ENCODE peak calls at places on chromosomes 13 and 19, in four cellular contexts. One of them, this sample, is unnamed.

GRCh38 chr19:13621413-13621812 is 115.1 kb upstream of the CACNA1A start:
- DNase-seq in ovary: no peak
- DNase-seq in HCT116: peak; percentile 75
- DNase-seq in tibial nerve: no peak
- DNase-seq in this sample: no peak

GRCh38 chr13:45851171-45851889 is at the start of gene SIAH3:
- DNase-seq in ovary: no peak
- DNase-seq in HCT116: no peak
- DNase-seq in tibial nerve: peak; percentile 9
- DNase-seq in this sample: no peak

GRCh38 chr19:50432221-50432626 is 468 bp upstream of the MYBPC2 start:
- DNase-seq in ovary: no peak
- DNase-seq in HCT116: no peak
- DNase-seq in tibial nerve: no peak
- DNase-seq in this sample: no peak

GRCh38 chr19:12647490-12648071 is 19.0 kb downstream of the MAN2B1 start:
- DNase-seq in ovary: peak; percentile 81
- DNase-seq in HCT116: no peak
- DNase-seq in tibial nerve: peak; percentile 18
- DNase-seq in this sample: peak; percentile 58

GRCh38 chr19:15869109-15869555 is 28.7 kb downstream of the CYP4F2 start:
- DNase-seq in ovary: no peak
- DNase-seq in HCT116: peak; percentile 71
- DNase-seq in tibial nerve: peak; percentile 36
- DNase-seq in this sample: no peak

GRCh38 chr13:75635101-75635620 is 969 bp upstream of the LMO7 start:
- DNase-seq in ovary: peak; percentile 30
- DNase-seq in HCT116: no peak
- DNase-seq in tibial nerve: peak; percentile 5
- DNase-seq in this sample: peak; percentile 25

GRCh38 chr19:48926909-48927308 is 6.6 kb upstream of the DHDH start:
- DNase-seq in ovary: peak; percentile 52
- DNase-seq in HCT116: peak; percentile 75
- DNase-seq in tibial nerve: peak; percentile 50
- DNase-seq in this sample: no peak

GRCh38 chr19:4374451-4375163 is 25.7 kb downstream of the SH3GL1 start:
- DNase-seq in ovary: peak; percentile 86
- DNase-seq in HCT116: peak; percentile 63
- DNase-seq in tibial nerve: peak; percentile 58
- DNase-seq in this sample: peak; percentile 75

GRCh38 chr13:60584976-60585375 is 188.0 kb downstream of the TDRD3 start:
- DNase-seq in ovary: no peak
- DNase-seq in HCT116: no peak
- DNase-seq in tibial nerve: peak; percentile 26
- DNase-seq in this sample: no peak

GRCh38 chr19:54297759-54298305 is 15.1 kb downstream of the LILRA5 start:
- DNase-seq in ovary: no peak
- DNase-seq in HCT116: peak; percentile 3
- DNase-seq in tibial nerve: no peak
- DNase-seq in this sample: no peak

GRCh38 chr19:58009666-58010301 is 7.2 kb upstream of the ZNF606 start:
- DNase-seq in ovary: peak; percentile 83
- DNase-seq in HCT116: no peak
- DNase-seq in tibial nerve: peak; percentile 61
- DNase-seq in this sample: peak; percentile 84

GRCh38 chr13:43223206-43223605 is 199.8 kb downstream of the DNAJC15 start:
- DNase-seq in ovary: no peak
- DNase-seq in HCT116: no peak
- DNase-seq in tibial nerve: no peak
- DNase-seq in this sample: no peak

GRCh38 chr19:18419195-18419698 is at the start of gene SSBP4:
- DNase-seq in ovary: peak; percentile 79
- DNase-seq in HCT116: no peak
- DNase-seq in tibial nerve: peak; percentile 66
- DNase-seq in this sample: peak; percentile 80

GRCh38 chr19:18418034-18418724 is 1.0 kb upstream of the SSBP4 start:
- DNase-seq in ovary: peak; percentile 70
- DNase-seq in HCT116: no peak
- DNase-seq in tibial nerve: no peak
- DNase-seq in this sample: no peak

GRCh38 chr19:18418725-18419194 is 438 bp upstream of the SSBP4 start:
- DNase-seq in ovary: no peak
- DNase-seq in HCT116: no peak
- DNase-seq in tibial nerve: no peak
- DNase-seq in this sample: peak; percentile 69

GRCh38 chr19:18416778-18417249 is 2.4 kb upstream of the SSBP4 start:
- DNase-seq in ovary: peak; percentile 95
- DNase-seq in HCT116: no peak
- DNase-seq in tibial nerve: peak; percentile 87
- DNase-seq in this sample: peak; percentile 91

GRCh38 chr19:18417250-18418033 is 1.8 kb upstream of the SSBP4 start:
- DNase-seq in ovary: peak; percentile 83
- DNase-seq in HCT116: no peak
- DNase-seq in tibial nerve: no peak
- DNase-seq in this sample: peak; percentile 88
- TF ChIP-seq POLR2A in ovary: peak; percentile 58
- TF ChIP-seq POLR2A in HCT116: no peak
- TF ChIP-seq POLR2A in tibial nerve: peak; percentile 57
- TF ChIP-seq POLR2A in this sample: peak; percentile 48

GRCh38 chr19:23071087-23071511 is 45.7 kb upstream of the ZNF730 start:
- DNase-seq in ovary: peak; percentile 31
- DNase-seq in HCT116: no peak
- DNase-seq in tibial nerve: no peak
- DNase-seq in this sample: no peak

GRCh38 chr19:23070353-23070781 is 46.5 kb upstream of the ZNF730 start:
- DNase-seq in ovary: peak; percentile 61
- DNase-seq in HCT116: no peak
- DNase-seq in tibial nerve: no peak
- DNase-seq in this sample: no peak

GRCh38 chr19:23075031-23075733 is 41.6 kb upstream of the ZNF730 start:
- DNase-seq in ovary: peak; percentile 72
- DNase-seq in HCT116: no peak
- DNase-seq in tibial nerve: no peak
- DNase-seq in this sample: peak; percentile 53
- TF ChIP-seq POLR2A in ovary: no peak
- TF ChIP-seq POLR2A in HCT116: no peak
- TF ChIP-seq POLR2A in tibial nerve: no peak
- TF ChIP-seq POLR2A in this sample: no peak

DNA sequence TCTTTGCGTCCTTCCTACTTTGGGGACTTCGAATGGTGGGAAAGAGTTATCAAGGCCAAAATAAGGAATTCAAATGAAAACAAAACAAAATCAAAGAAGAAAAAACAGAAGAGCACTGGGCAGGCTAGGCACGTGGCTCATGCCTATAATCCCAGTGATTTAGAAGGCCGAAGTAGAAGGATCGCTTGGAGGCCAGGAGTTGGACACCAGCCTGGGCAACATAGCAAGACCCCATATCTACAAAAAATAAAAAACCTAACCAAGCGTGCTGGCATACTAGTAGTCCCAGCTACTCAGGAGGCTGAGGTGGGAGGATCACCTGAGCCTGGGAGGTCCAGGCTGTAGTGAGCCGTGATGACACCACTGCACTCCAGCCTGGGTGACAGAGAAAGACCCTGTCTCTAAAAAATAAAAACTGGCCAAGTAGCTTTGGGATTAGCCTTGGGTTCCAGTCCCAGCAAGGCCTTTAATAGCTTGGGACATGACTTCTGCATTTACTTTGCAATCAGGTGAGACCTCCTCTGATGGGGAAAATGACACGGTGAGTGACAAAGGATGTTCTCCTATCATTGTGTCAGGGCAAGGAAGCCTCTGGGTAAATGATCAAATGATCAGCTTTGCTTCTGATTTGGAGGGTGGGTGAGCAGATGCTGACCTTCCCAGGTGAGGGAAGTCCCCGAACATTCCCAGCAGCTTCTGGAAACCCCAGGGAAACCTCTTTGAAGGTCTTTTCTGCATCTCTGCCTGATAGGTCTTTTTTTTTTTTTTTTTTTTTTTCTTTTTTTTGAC is 7.1 kb downstream of the ICAM1 start:
- DNase-seq in ovary: no peak
- DNase-seq in HCT116: no peak
- DNase-seq in tibial nerve: no peak
- DNase-seq in this sample: no peak
- TF ChIP-seq POLR2A in ovary: no peak
- TF ChIP-seq POLR2A in HCT116: no peak
- TF ChIP-seq POLR2A in tibial nerve: no peak
- TF ChIP-seq POLR2A in this sample: no peak

GRCh38 chr19:2039082-2039958 is 11.7 kb downstream of the MKNK2 start:
- DNase-seq in ovary: peak; percentile 44
- DNase-seq in HCT116: no peak
- DNase-seq in tibial nerve: no peak
- DNase-seq in this sample: no peak
- TF ChIP-seq POLR2A in ovary: no peak
- TF ChIP-seq POLR2A in HCT116: no peak
- TF ChIP-seq POLR2A in tibial nerve: no peak
- TF ChIP-seq POLR2A in this sample: no peak

GRCh38 chr19:11091343-11092153 is 2.3 kb downstream of the LDLR start:
- DNase-seq in ovary: peak; percentile 80
- DNase-seq in HCT116: peak; percentile 83
- DNase-seq in tibial nerve: no peak
- DNase-seq in this sample: peak; percentile 44
- TF ChIP-seq POLR2A in ovary: peak; percentile 38
- TF ChIP-seq POLR2A in HCT116: no peak
- TF ChIP-seq POLR2A in tibial nerve: no peak
- TF ChIP-seq POLR2A in this sample: peak; percentile 73

GRCh38 chr13:78658630-78659449 is at the start of gene OBI1:
- DNase-seq in ovary: peak; percentile 89
- DNase-seq in HCT116: peak; percentile 74
- DNase-seq in tibial nerve: peak; percentile 89
- DNase-seq in this sample: peak; percentile 96
- TF ChIP-seq POLR2A in ovary: no peak
- TF ChIP-seq POLR2A in HCT116: peak; percentile 41
- TF ChIP-seq POLR2A in tibial nerve: peak; percentile 29
- TF ChIP-seq POLR2A in this sample: peak; percentile 68

DNA sequence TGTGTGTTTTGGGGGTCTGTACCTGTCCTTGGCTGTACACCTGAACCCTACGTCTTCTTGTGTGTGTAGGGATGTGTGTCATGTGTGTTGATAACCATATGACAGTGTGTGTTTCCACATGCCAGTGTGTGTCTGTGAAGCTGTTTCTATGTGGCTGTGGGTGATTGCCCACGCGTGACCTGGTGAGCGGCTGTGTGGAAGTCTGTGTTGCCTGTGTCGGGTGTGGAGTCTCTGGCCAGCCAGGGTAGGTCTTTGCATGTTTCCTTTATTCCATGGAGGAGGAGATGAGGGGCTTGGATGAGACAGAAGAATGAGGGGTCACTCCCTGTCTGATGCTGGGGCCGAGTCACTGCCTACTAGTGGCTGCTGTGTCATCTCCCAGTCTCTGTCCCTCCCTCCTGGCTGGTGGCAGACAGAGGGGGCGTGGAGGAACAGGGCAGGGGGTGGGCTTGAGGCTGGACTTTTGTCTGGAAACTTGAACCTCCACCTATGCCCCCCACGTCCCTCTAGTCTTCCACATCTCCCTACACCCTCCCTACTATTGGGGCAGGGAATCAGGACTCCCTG is 2.9 kb upstream of the FOSB start:
- DNase-seq in ovary: no peak
- DNase-seq in HCT116: no peak
- DNase-seq in tibial nerve: no peak
- DNase-seq in this sample: no peak
- TF ChIP-seq POLR2A in ovary: no peak
- TF ChIP-seq POLR2A in HCT116: no peak
- TF ChIP-seq POLR2A in tibial nerve: no peak
- TF ChIP-seq POLR2A in this sample: no peak

GRCh38 chr19:37906868-37907734 is at the start of gene SIPA1L3:
- DNase-seq in ovary: peak; percentile 89
- DNase-seq in HCT116: peak; percentile 84
- DNase-seq in tibial nerve: peak; percentile 89
- DNase-seq in this sample: peak; percentile 97

GRCh38 chr19:37903096-37903495 is 3.3 kb downstream of the WDR87 start:
- DNase-seq in ovary: no peak
- DNase-seq in HCT116: no peak
- DNase-seq in tibial nerve: no peak
- DNase-seq in this sample: no peak

GRCh38 chr19:37907735-37908066 is 693 bp downstream of the SIPA1L3 start:
- DNase-seq in ovary: no peak
- DNase-seq in HCT116: no peak
- DNase-seq in tibial nerve: no peak
- DNase-seq in this sample: no peak

GRCh38 chr19:37909661-37910199 is 2.7 kb downstream of the SIPA1L3 start:
- DNase-seq in ovary: no peak
- DNase-seq in HCT116: no peak
- DNase-seq in tibial nerve: no peak
- DNase-seq in this sample: no peak

GRCh38 chr19:37905936-37906867 is at the start of gene WDR87:
- DNase-seq in ovary: peak; percentile 18
- DNase-seq in HCT116: no peak
- DNase-seq in tibial nerve: no peak
- DNase-seq in this sample: peak; percentile 60
- TF ChIP-seq POLR2A in ovary: no peak
- TF ChIP-seq POLR2A in HCT116: no peak
- TF ChIP-seq POLR2A in tibial nerve: no peak
- TF ChIP-seq POLR2A in this sample: no peak

This sample was measured in right lobe of liver.